ENCODE peak calls at places on chromosomes 16 and 17, in eight cellular contexts. One of them, this sample, is unnamed. For H3K27me3, the result is how much of the 10 kb centered on the place peaks cover.

GRCh38 chr16:4814542-4815173 is 12.2 kb upstream of the ROGDI start:
- DNase-seq in left lung: no peak
- DNase-seq in MM.1S: no peak
- DNase-seq in heart left ventricle: peak
- DNase-seq in fibroblast of lung: no peak
- DNase-seq in IMR-90: no peak
- DNase-seq in body of pancreas: no peak
- DNase-seq in ascending aorta: no peak
- DNase-seq in this sample: no peak

GRCh38 chr17:60079401-60079861 is 710 bp upstream of the HEATR6 start:
- DNase-seq in body of pancreas: peak
- DNase-seq in fibroblast of lung: peak
- DNase-seq in IMR-90: no peak
- DNase-seq in MM.1S: no peak
- DNase-seq in heart left ventricle: no peak
- DNase-seq in left lung: no peak
- DNase-seq in ascending aorta: no peak
- DNase-seq in this sample: no peak

GRCh38 chr17:55273579-55274370 is 9.0 kb downstream of the HLF start:
- DNase-seq in ascending aorta: peak
- DNase-seq in MM.1S: no peak
- DNase-seq in IMR-90: no peak
- DNase-seq in fibroblast of lung: no peak
- DNase-seq in body of pancreas: peak
- DNase-seq in heart left ventricle: peak
- DNase-seq in left lung: peak
- DNase-seq in this sample: no peak

GRCh38 chr17:60506312-60506711 is 19.7 kb downstream of the APPBP2 start:
- DNase-seq in body of pancreas: no peak
- DNase-seq in left lung: no peak
- DNase-seq in ascending aorta: no peak
- DNase-seq in heart left ventricle: no peak
- DNase-seq in fibroblast of lung: peak
- DNase-seq in IMR-90: peak
- DNase-seq in MM.1S: peak
- DNase-seq in this sample: no peak

GRCh38 chr16:24999856-25000447 is 15.2 kb downstream of the ARHGAP17 start:
- DNase-seq in IMR-90: no peak
- DNase-seq in body of pancreas: peak
- DNase-seq in fibroblast of lung: peak
- DNase-seq in heart left ventricle: peak
- DNase-seq in ascending aorta: no peak
- DNase-seq in left lung: no peak
- DNase-seq in MM.1S: no peak
- DNase-seq in this sample: no peak

GRCh38 chr17:40448213-40448638 is 5.0 kb downstream of the IGFBP4 start:
- DNase-seq in left lung: no peak
- DNase-seq in MM.1S: no peak
- DNase-seq in heart left ventricle: peak
- DNase-seq in ascending aorta: peak
- DNase-seq in IMR-90: peak
- DNase-seq in fibroblast of lung: no peak
- DNase-seq in body of pancreas: peak
- DNase-seq in this sample: no peak

GRCh38 chr16:66103245-66103644 is 263.2 kb upstream of the CDH5 start:
- DNase-seq in heart left ventricle: no peak
- DNase-seq in ascending aorta: no peak
- DNase-seq in body of pancreas: no peak
- DNase-seq in MM.1S: no peak
- DNase-seq in IMR-90: peak
- DNase-seq in left lung: no peak
- DNase-seq in fibroblast of lung: peak
- DNase-seq in this sample: no peak

GRCh38 chr17:12637015-12637414 is 28.7 kb upstream of the MYOCD start:
- DNase-seq in ascending aorta: peak
- DNase-seq in heart left ventricle: no peak
- DNase-seq in fibroblast of lung: peak
- DNase-seq in MM.1S: no peak
- DNase-seq in body of pancreas: no peak
- DNase-seq in IMR-90: peak
- DNase-seq in left lung: no peak
- DNase-seq in this sample: peak

GRCh38 chr17:74190807-74191206 is 12.7 kb upstream of the RPL38 start:
- DNase-seq in ascending aorta: no peak
- DNase-seq in heart left ventricle: no peak
- DNase-seq in left lung: no peak
- DNase-seq in IMR-90: no peak
- DNase-seq in body of pancreas: no peak
- DNase-seq in fibroblast of lung: peak
- DNase-seq in MM.1S: no peak
- DNase-seq in this sample: no peak

GRCh38 chr17:15278381-15278780 is 13.3 kb upstream of the PMP22 start:
- DNase-seq in left lung: no peak
- DNase-seq in IMR-90: no peak
- DNase-seq in fibroblast of lung: peak
- DNase-seq in body of pancreas: no peak
- DNase-seq in ascending aorta: no peak
- DNase-seq in heart left ventricle: no peak
- DNase-seq in MM.1S: no peak
- DNase-seq in this sample: no peak
- H3K4me3 ChIP-seq in left lung: no peak
- H3K4me3 ChIP-seq in IMR-90: peak
- H3K4me3 ChIP-seq in fibroblast of lung: peak
- H3K4me3 ChIP-seq in body of pancreas: no peak
- H3K4me3 ChIP-seq in ascending aorta: peak
- H3K4me3 ChIP-seq in heart left ventricle: no peak
- H3K4me3 ChIP-seq in MM.1S: no peak
- H3K4me3 ChIP-seq in this sample: no peak

GRCh38 chr17:64148017-64148631 is 18.2 kb upstream of the ERN1 start:
- DNase-seq in MM.1S: no peak
- DNase-seq in left lung: no peak
- DNase-seq in body of pancreas: no peak
- DNase-seq in ascending aorta: no peak
- DNase-seq in fibroblast of lung: peak
- DNase-seq in heart left ventricle: no peak
- DNase-seq in IMR-90: no peak
- DNase-seq in this sample: no peak

GRCh38 chr17:64147110-64148016 is 17.4 kb upstream of the ERN1 start:
- DNase-seq in ascending aorta: no peak
- DNase-seq in MM.1S: peak
- DNase-seq in fibroblast of lung: peak
- DNase-seq in left lung: no peak
- DNase-seq in body of pancreas: peak
- DNase-seq in IMR-90: no peak
- DNase-seq in heart left ventricle: no peak
- DNase-seq in this sample: no peak

GRCh38 chr17:64150237-64151015 is 20.5 kb upstream of the ERN1 start:
- DNase-seq in left lung: no peak
- DNase-seq in fibroblast of lung: no peak
- DNase-seq in MM.1S: peak
- DNase-seq in heart left ventricle: no peak
- DNase-seq in IMR-90: no peak
- DNase-seq in body of pancreas: peak
- DNase-seq in ascending aorta: peak
- DNase-seq in this sample: no peak

GRCh38 chr17:64149196-64149595 is 19.3 kb upstream of the ERN1 start:
- DNase-seq in fibroblast of lung: no peak
- DNase-seq in heart left ventricle: no peak
- DNase-seq in ascending aorta: no peak
- DNase-seq in MM.1S: no peak
- DNase-seq in left lung: no peak
- DNase-seq in IMR-90: no peak
- DNase-seq in body of pancreas: no peak
- DNase-seq in this sample: no peak

GRCh38 chr17:64148699-64149098 is 18.8 kb upstream of the ERN1 start:
- DNase-seq in ascending aorta: no peak
- DNase-seq in IMR-90: no peak
- DNase-seq in body of pancreas: peak
- DNase-seq in fibroblast of lung: no peak
- DNase-seq in MM.1S: no peak
- DNase-seq in left lung: no peak
- DNase-seq in heart left ventricle: peak
- DNase-seq in this sample: no peak
- H3K27me3 ChIP-seq in ascending aorta: under half
- H3K27me3 ChIP-seq in IMR-90: under half
- H3K27me3 ChIP-seq in body of pancreas: under half
- H3K27me3 ChIP-seq in fibroblast of lung: under half
- H3K27me3 ChIP-seq in MM.1S: under half
- H3K27me3 ChIP-seq in left lung: under half
- H3K27me3 ChIP-seq in heart left ventricle: under half
- H3K27me3 ChIP-seq in this sample: under half

DNA sequence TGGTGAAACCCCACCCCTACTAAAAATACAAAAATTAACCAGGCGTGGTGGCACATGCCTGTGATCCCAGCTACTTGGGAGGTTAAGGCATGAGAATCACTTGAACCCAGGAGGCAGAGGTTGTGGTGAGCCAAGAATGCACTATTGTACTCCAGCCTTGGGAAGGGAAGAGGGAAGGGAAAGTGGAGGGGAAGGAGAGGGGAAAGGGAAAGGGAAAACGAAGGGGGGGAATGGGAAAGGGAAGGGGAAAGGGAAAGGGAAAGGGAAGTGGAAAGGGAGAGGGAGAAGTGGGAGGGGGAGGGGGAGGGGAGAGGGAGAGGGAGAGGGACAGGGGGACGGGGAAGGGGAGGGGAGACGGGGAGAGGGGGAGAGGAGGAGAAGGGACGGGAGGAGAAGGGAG is 122.5 kb downstream of the GAS7 start:
- DNase-seq in ascending aorta: no peak
- DNase-seq in heart left ventricle: no peak
- DNase-seq in IMR-90: no peak
- DNase-seq in fibroblast of lung: no peak
- DNase-seq in MM.1S: no peak
- DNase-seq in body of pancreas: no peak
- DNase-seq in left lung: no peak
- DNase-seq in this sample: no peak
- H3K4me3 ChIP-seq in ascending aorta: no peak
- H3K4me3 ChIP-seq in heart left ventricle: no peak
- H3K4me3 ChIP-seq in IMR-90: no peak
- H3K4me3 ChIP-seq in fibroblast of lung: no peak
- H3K4me3 ChIP-seq in MM.1S: no peak
- H3K4me3 ChIP-seq in body of pancreas: no peak
- H3K4me3 ChIP-seq in left lung: no peak
- H3K4me3 ChIP-seq in this sample: no peak

GRCh38 chr16:980595-980854 is 1.0 kb upstream of the SOX8 start:
- DNase-seq in IMR-90: no peak
- DNase-seq in ascending aorta: no peak
- DNase-seq in MM.1S: no peak
- DNase-seq in heart left ventricle: no peak
- DNase-seq in left lung: no peak
- DNase-seq in body of pancreas: no peak
- DNase-seq in fibroblast of lung: no peak
- DNase-seq in this sample: no peak

GRCh38 chr16:981695-982151 is at the start of gene SOX8:
- DNase-seq in IMR-90: no peak
- DNase-seq in MM.1S: no peak
- DNase-seq in fibroblast of lung: no peak
- DNase-seq in body of pancreas: no peak
- DNase-seq in left lung: no peak
- DNase-seq in ascending aorta: no peak
- DNase-seq in heart left ventricle: no peak
- DNase-seq in this sample: no peak

GRCh38 chr16:978403-978802 is 3.2 kb upstream of the SOX8 start:
- DNase-seq in MM.1S: no peak
- DNase-seq in body of pancreas: no peak
- DNase-seq in fibroblast of lung: no peak
- DNase-seq in IMR-90: no peak
- DNase-seq in ascending aorta: no peak
- DNase-seq in left lung: peak
- DNase-seq in heart left ventricle: no peak
- DNase-seq in this sample: no peak

GRCh38 chr16:979106-979505 is 2.5 kb upstream of the SOX8 start:
- DNase-seq in body of pancreas: no peak
- DNase-seq in left lung: peak
- DNase-seq in fibroblast of lung: no peak
- DNase-seq in IMR-90: no peak
- DNase-seq in ascending aorta: no peak
- DNase-seq in MM.1S: no peak
- DNase-seq in heart left ventricle: no peak
- DNase-seq in this sample: no peak

GRCh38 chr16:979859-980594 is 1.5 kb upstream of the SOX8 start:
- DNase-seq in body of pancreas: no peak
- DNase-seq in IMR-90: no peak
- DNase-seq in MM.1S: no peak
- DNase-seq in fibroblast of lung: no peak
- DNase-seq in ascending aorta: no peak
- DNase-seq in heart left ventricle: no peak
- DNase-seq in left lung: no peak
- DNase-seq in this sample: no peak
- H3K27me3 ChIP-seq in body of pancreas: under half
- H3K27me3 ChIP-seq in IMR-90: half or more
- H3K27me3 ChIP-seq in MM.1S: half or more
- H3K27me3 ChIP-seq in fibroblast of lung: under half
- H3K27me3 ChIP-seq in ascending aorta: under half
- H3K27me3 ChIP-seq in heart left ventricle: under half
- H3K27me3 ChIP-seq in left lung: under half
- H3K27me3 ChIP-seq in this sample: under half

DNA sequence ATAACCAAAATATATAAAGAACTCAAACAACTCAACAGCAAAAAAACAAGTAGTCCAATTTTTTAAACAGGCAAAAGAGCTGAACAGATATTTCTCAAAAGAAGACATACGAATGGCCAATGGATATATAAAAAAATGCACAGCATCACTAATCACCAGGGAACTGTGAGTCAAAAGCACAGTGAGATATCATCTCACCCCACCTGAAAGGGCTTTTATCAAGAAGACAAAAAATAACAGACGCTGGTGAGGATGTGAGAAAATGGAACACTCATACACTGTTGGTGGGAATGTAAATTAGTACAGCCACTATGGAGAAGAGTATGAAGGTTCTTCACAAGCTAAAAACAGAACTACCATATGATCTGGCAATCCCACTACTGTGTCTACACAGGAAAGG is 7.4 kb downstream of the XYLT1 start:
- DNase-seq in left lung: no peak
- DNase-seq in MM.1S: no peak
- DNase-seq in body of pancreas: no peak
- DNase-seq in IMR-90: no peak
- DNase-seq in heart left ventricle: no peak
- DNase-seq in ascending aorta: no peak
- DNase-seq in fibroblast of lung: no peak
- DNase-seq in this sample: no peak
- H3K4me3 ChIP-seq in left lung: no peak
- H3K4me3 ChIP-seq in MM.1S: peak
- H3K4me3 ChIP-seq in body of pancreas: no peak
- H3K4me3 ChIP-seq in IMR-90: no peak
- H3K4me3 ChIP-seq in heart left ventricle: no peak
- H3K4me3 ChIP-seq in ascending aorta: no peak
- H3K4me3 ChIP-seq in fibroblast of lung: no peak
- H3K4me3 ChIP-seq in this sample: no peak

GRCh38 chr16:802914-803750 is 2.6 kb upstream of the GNG13 start:
- DNase-seq in heart left ventricle: no peak
- DNase-seq in ascending aorta: no peak
- DNase-seq in fibroblast of lung: no peak
- DNase-seq in IMR-90: no peak
- DNase-seq in body of pancreas: no peak
- DNase-seq in left lung: no peak
- DNase-seq in MM.1S: no peak
- DNase-seq in this sample: no peak
- H3K27me3 ChIP-seq in heart left ventricle: under half
- H3K27me3 ChIP-seq in ascending aorta: under half
- H3K27me3 ChIP-seq in fibroblast of lung: under half
- H3K27me3 ChIP-seq in IMR-90: under half
- H3K27me3 ChIP-seq in body of pancreas: under half
- H3K27me3 ChIP-seq in left lung: under half
- H3K27me3 ChIP-seq in MM.1S: under half
- H3K27me3 ChIP-seq in this sample: under half

GRCh38 chr16:67249762-67250327 is 1.1 kb downstream of the SLC9A5 start:
- DNase-seq in MM.1S: no peak
- DNase-seq in left lung: no peak
- DNase-seq in body of pancreas: no peak
- DNase-seq in IMR-90: peak
- DNase-seq in heart left ventricle: peak
- DNase-seq in fibroblast of lung: peak
- DNase-seq in ascending aorta: no peak
- DNase-seq in this sample: no peak
- H3K4me3 ChIP-seq in MM.1S: no peak
- H3K4me3 ChIP-seq in left lung: no peak
- H3K4me3 ChIP-seq in body of pancreas: no peak
- H3K4me3 ChIP-seq in IMR-90: peak
- H3K4me3 ChIP-seq in heart left ventricle: peak
- H3K4me3 ChIP-seq in fibroblast of lung: no peak
- H3K4me3 ChIP-seq in ascending aorta: no peak
- H3K4me3 ChIP-seq in this sample: peak